ENCODE peak calls at places on chromosomes 13 and 19, in eight cellular contexts. C, N, B, X, E, O, D and A are unnamed samples.

GRCh38 chr19:16419671-16420394 is 51.9 kb downstream of the EPS15L1 start:
- DNase-seq in N (no peak), D (no peak), B (no peak), O (no peak), E (no peak), X (no peak), C (no peak), A (no peak)

GRCh38 chr13:50244913-50245574 is 229.8 kb downstream of the KCNRG start:
- DNase-seq in X (no peak), E (no peak), B (no peak), N (peak), C (peak), O (no peak), D (no peak), A (no peak)

GRCh38 chr19:1768918-1769644 is 15.8 kb downstream of the ONECUT3 start:
- DNase-seq in N (no peak), B (no peak), E (no peak), X (no peak), O (no peak), D (no peak), C (no peak), A (no peak)

GRCh38 chr19:6213266-6213595 is 66.5 kb downstream of the MLLT1 start:
- DNase-seq in C (no peak), D (no peak), B (no peak), N (no peak), E (no peak), X (no peak), O (no peak), A (no peak)

GRCh38 chr19:50008532-50008931 is 16.6 kb downstream of the VRK3 start:
- DNase-seq in E (no peak), C (no peak), X (peak), D (no peak), O (no peak), B (no peak), N (peak), A (no peak)

GRCh38 chr13:106155411-106155810 is 380.1 kb downstream of the EFNB2 start:
- DNase-seq in N (no peak), B (no peak), E (no peak), O (no peak), X (no peak), C (no peak), D (no peak), A (no peak)

GRCh38 chr13:75180805-75181455 is 301.0 kb downstream of the TBC1D4 start:
- DNase-seq in X (no peak), E (no peak), O (no peak), B (no peak), C (no peak), N (no peak), D (no peak), A (no peak)

GRCh38 chr13:24910502-24911134 is 146.6 kb downstream of the RNF17 start:
- DNase-seq in E (no peak), D (no peak), N (no peak), C (no peak), B (no peak), O (no peak), X (no peak), A (no peak)

GRCh38 chr19:55261671-55262126 is 2.9 kb upstream of the PPP6R1 start:
- DNase-seq in O (no peak), X (no peak), B (no peak), C (no peak), N (no peak), E (no peak), D (no peak), A (peak)

GRCh38 chr19:23956051-23956450 is 41.4 kb downstream of the ZNF726 start:
- DNase-seq in N (no peak), E (no peak), C (no peak), B (no peak), X (no peak), D (no peak), O (no peak), A (no peak)

GRCh38 chr19:5951338-5951861 is 26.5 kb downstream of the RANBP3 start:
- DNase-seq in X (no peak), B (no peak), N (no peak), E (no peak), O (no peak), C (no peak), D (no peak), A (no peak)

GRCh38 chr13:40366119-40366518 is 300.3 kb downstream of the FOXO1 start:
- DNase-seq in O (no peak), C (no peak), D (no peak), B (no peak), X (no peak), N (no peak), E (no peak), A (no peak)

GRCh38 chr13:113275387-113275786 is 21.7 kb upstream of the LAMP1 start:
- DNase-seq in D (no peak), C (peak), N (peak), X (peak), E (peak), B (peak), O (peak), A (no peak)

GRCh38 chr19:18780631-18781030 is 10.5 kb downstream of the COMP start:
- DNase-seq in B (no peak), O (no peak), E (no peak), C (no peak), X (no peak), D (no peak), N (peak), A (no peak)

GRCh38 chr19:4379383-4380253 is 20.7 kb downstream of the SH3GL1 start:
- DNase-seq in O (no peak), C (no peak), X (no peak), E (no peak), D (no peak), N (no peak), B (peak), A (no peak)

GRCh38 chr13:94712812-94713555 is 639 bp upstream of the SOX21 start:
- DNase-seq in X (peak), C (no peak), O (no peak), B (no peak), E (no peak), D (no peak), N (no peak), A (peak)

GRCh38 chr13:113768018-113768905 is 9.2 kb downstream of the TMEM255B start:
- DNase-seq in B (no peak), E (no peak), D (no peak), O (no peak), N (no peak), C (no peak), X (no peak), A (no peak)

GRCh38 chr19:54470991-54471782 is 1.9 kb downstream of the CDC42EP5 start:
- DNase-seq in D (no peak), B (no peak), E (no peak), C (peak), N (no peak), O (peak), X (peak), A (no peak)

GRCh38 chr19:3360494-3361383 is 5.6 kb upstream of the NFIC start:
- DNase-seq in B (no peak), O (no peak), C (no peak), D (peak), N (no peak), E (no peak), X (peak), A (no peak)

GRCh38 chr13:109787135-109787954 is 962 bp upstream of the IRS2 start:
- DNase-seq in C (peak), E (peak), O (no peak), X (peak), N (no peak), B (peak), D (no peak), A (peak)

GRCh38 chr13:53020764-53021332 is 7.8 kb upstream of the OLFM4 start:
- DNase-seq in N (no peak), C (no peak), X (no peak), D (no peak), O (no peak), B (no peak), E (no peak), A (no peak)

GRCh38 chr19:41354343-41354974 is 737 bp upstream of the TGFB1 start:
- DNase-seq in D (no peak), X (no peak), N (no peak), B (no peak), C (no peak), E (no peak), O (no peak), A (no peak)

GRCh38 chr13:46667687-46668281 is 114.8 kb downstream of the LRCH1 start:
- DNase-seq in E (no peak), C (no peak), D (no peak), X (no peak), O (peak), B (no peak), N (no peak), A (no peak)

GRCh38 chr19:38502410-38503143 is 69.1 kb downstream of the RYR1 start:
- DNase-seq in N (no peak), C (no peak), B (no peak), X (no peak), D (no peak), E (no peak), O (no peak), A (no peak)

GRCh38 chr13:81275666-81276258 is 934.8 kb upstream of the SPRY2 start:
- DNase-seq in E (no peak), C (no peak), O (no peak), D (no peak), B (no peak), N (no peak), X (peak), A (no peak)

GRCh38 chr13:95437561-95437960 is 115.0 kb upstream of the CLDN10 start:
- DNase-seq in C (no peak), N (no peak), E (no peak), D (no peak), B (no peak), X (no peak), O (no peak), A (no peak)

GRCh38 chr13:73370066-73370465 is 311.3 kb downstream of the KLF5 start:
- DNase-seq in N (no peak), B (no peak), O (no peak), E (no peak), X (no peak), D (no peak), C (no peak), A (no peak)

GRCh38 chr13:113759525-113760137 is 605 bp downstream of the TMEM255B start:
- DNase-seq in C (no peak), N (no peak), E (no peak), X (peak), D (no peak), O (peak), B (no peak), A (peak)